ENCODE peak calls at places on chromosomes 11 and 22, in nine cellular contexts. L, W, T, A, C, J, B, R and F are unnamed samples.

GRCh38 chr11:57095896-57096295 is 85.9 kb upstream of the LRRC55 start:
- DNase-seq in L (no peak), W (no peak), T (no peak), A (no peak), C (no peak), J (no peak), B (no peak), R (no peak), F (no peak)

GRCh38 chr11:130217632-130218031 is 58.0 kb downstream of the ST14 start:
- DNase-seq in L (peak; percentile 10), W (peak; percentile 57), T (no peak), A (no peak), C (peak; percentile 21), J (no peak), B (no peak), R (no peak), F (no peak)

GRCh38 chr11:26993965-26994446 is at the start of gene FIBIN:
- DNase-seq in L (peak; percentile 12), W (peak; percentile 72), T (peak; percentile 27), A (peak; percentile 52), C (no peak), J (no peak), B (peak; percentile 33), R (no peak), F (no peak)

GRCh38 chr22:38110863-38111852 is 674 bp upstream of the BAIAP2L2 start:
- DNase-seq in L (no peak), W (no peak), T (no peak), A (no peak), C (peak; percentile 68), J (no peak), B (no peak), R (no peak), F (no peak)

GRCh38 chr11:18987454-18988231 is 48.4 kb upstream of the MRGPRX1 start:
- DNase-seq in L (no peak), W (no peak), T (no peak), A (no peak), C (no peak), J (no peak), B (no peak), R (peak; percentile 91), F (no peak)

GRCh38 chr11:130219148-130219547 is 59.6 kb downstream of the ST14 start:
- DNase-seq in L (peak; percentile 7), W (no peak), T (no peak), A (no peak), C (no peak), J (no peak), B (no peak), R (no peak), F (no peak)

GRCh38 chr11:12316432-12316831 is 60.9 kb upstream of the PARVA start:
- DNase-seq in L (no peak), W (no peak), T (no peak), A (no peak), C (no peak), J (no peak), B (no peak), R (no peak), F (no peak)

GRCh38 chr11:45146072-45147016 is at the start of gene PRDM11:
- DNase-seq in L (peak; percentile 77), W (peak; percentile 86), T (peak; percentile 87), A (peak; percentile 76), C (peak; percentile 73), J (peak; percentile 47), B (peak; percentile 81), R (peak; percentile 78), F (peak; percentile 90)

GRCh38 chr11:63866211-63866610 is 27.3 kb downstream of the MARK2 start:
- DNase-seq in L (peak; percentile 76), W (no peak), T (peak; percentile 69), A (peak; percentile 67), C (peak; percentile 89), J (no peak), B (peak; percentile 68), R (peak; percentile 42), F (no peak)

GRCh38 chr11:34536056-34536455 is 22.5 kb upstream of the ELF5 start:
- DNase-seq in L (no peak), W (no peak), T (no peak), A (no peak), C (no peak), J (no peak), B (no peak), R (peak; percentile 19), F (no peak)

GRCh38 chr11:67053896-67054850 is 2.5 kb upstream of the RHOD start:
- DNase-seq in L (peak; percentile 68), W (no peak), T (peak; percentile 69), A (peak; percentile 58), C (peak; percentile 63), J (peak; percentile 55), B (no peak), R (peak; percentile 72), F (peak; percentile 92)

GRCh38 chr11:2193099-2193886 is 21.7 kb upstream of the TH start:
- DNase-seq in L (no peak), W (no peak), T (no peak), A (no peak), C (peak; percentile 57), J (no peak), B (no peak), R (no peak), F (peak; percentile 87)

GRCh38 chr11:17294033-17294432 is 17.5 kb downstream of the NUCB2 start:
- DNase-seq in L (no peak), W (no peak), T (no peak), A (no peak), C (no peak), J (no peak), B (no peak), R (no peak), F (no peak)

GRCh38 chr11:12932485-12932884 is 76.6 kb upstream of the RASSF10 start:
- DNase-seq in L (no peak), W (no peak), T (no peak), A (no peak), C (no peak), J (no peak), B (no peak), R (no peak), F (no peak)

GRCh38 chr11:104490182-104490581 is 326.2 kb upstream of the PDGFD start:
- DNase-seq in L (peak; percentile 12), W (no peak), T (no peak), A (no peak), C (no peak), J (no peak), B (no peak), R (no peak), F (no peak)

GRCh38 chr11:17371614-17372013 is 16.8 kb downstream of the KCNJ11 start:
- DNase-seq in L (no peak), W (no peak), T (no peak), A (no peak), C (no peak), J (no peak), B (no peak), R (no peak), F (no peak)

GRCh38 chr11:56909563-56909962 is 79.2 kb upstream of the OR5AK2 start:
- DNase-seq in L (no peak), W (no peak), T (no peak), A (no peak), C (no peak), J (no peak), B (no peak), R (no peak), F (no peak)

GRCh38 chr11:27701262-27702105 is 1.2 kb upstream of the BDNF start:
- DNase-seq in L (no peak), W (no peak), T (no peak), A (peak; percentile 18), C (no peak), J (no peak), B (peak; percentile 22), R (peak; percentile 52), F (peak; percentile 38)

GRCh38 chr11:19511066-19511412 is 201.6 kb upstream of the NAV2 start:
- DNase-seq in L (no peak), W (no peak), T (no peak), A (no peak), C (no peak), J (no peak), B (no peak), R (no peak), F (no peak)

GRCh38 chr11:106706355-106706754 is 311.9 kb downstream of the GUCY1A2 start:
- DNase-seq in L (no peak), W (no peak), T (no peak), A (no peak), C (no peak), J (no peak), B (no peak), R (peak; percentile 95), F (peak; percentile 1)

GRCh38 chr22:50318698-50319411 is 8.0 kb downstream of the DENND6B start:
- DNase-seq in L (no peak), W (no peak), T (no peak), A (no peak), C (no peak), J (no peak), B (no peak), R (no peak), F (peak; percentile 17)

GRCh38 chr22:50305658-50306566 is 1.5 kb downstream of the PLXNB2 start:
- DNase-seq in L (peak; percentile 79), W (no peak), T (peak; percentile 89), A (peak; percentile 86), C (peak; percentile 88), J (no peak), B (peak; percentile 84), R (peak; percentile 92), F (peak; percentile 77)

GRCh38 chr22:50683994-50684371 is 11.4 kb downstream of the SHANK3 start:
- DNase-seq in L (no peak), W (peak; percentile 72), T (no peak), A (no peak), C (peak; percentile 13), J (no peak), B (no peak), R (no peak), F (peak; percentile 9)

GRCh38 chr22:17861909-17862308 is 87.6 kb upstream of the BID start:
- DNase-seq in L (no peak), W (no peak), T (no peak), A (no peak), C (no peak), J (no peak), B (no peak), R (no peak), F (no peak)
- H3K4me1 ChIP-seq in L (peaks cover 5% of the 10 kb centered on the region), W (no peaks in the 10 kb centered on the region), T (no peaks in the 10 kb centered on the region), A (no peaks in the 10 kb centered on the region), C (peaks cover 28% of the 10 kb centered on the region), J (peaks cover 7% of the 10 kb centered on the region), B (no peaks in the 10 kb centered on the region), R (no peaks in the 10 kb centered on the region), F (no peaks in the 10 kb centered on the region)

GRCh38 chr11:31805037-31805628 is 6.0 kb downstream of the PAX6 start:
- DNase-seq in L (no peak), W (no peak), T (no peak), A (no peak), C (no peak), J (no peak), B (no peak), R (no peak), F (peak; percentile 43)
- H3K4me1 ChIP-seq in L (peaks cover 30% of the 10 kb centered on the region), W (peaks cover 50% of the 10 kb centered on the region), T (peaks cover 17% of the 10 kb centered on the region), A (no peaks in the 10 kb centered on the region), C (peaks cover 34% of the 10 kb centered on the region), J (peaks cover 37% of the 10 kb centered on the region), B (peaks cover 4% of the 10 kb centered on the region), R (peaks cover 9% of the 10 kb centered on the region), F (no peaks in the 10 kb centered on the region)

GRCh38 chr11:95156133-95156731 is 66.6 kb downstream of the ENDOD1 start:
- DNase-seq in L (no peak), W (no peak), T (no peak), A (no peak), C (no peak), J (no peak), B (no peak), R (no peak), F (no peak)
- H3K4me1 ChIP-seq in L (peaks cover 5% of the 10 kb centered on the region), W (peaks cover 49% of the 10 kb centered on the region), T (peaks cover 3% of the 10 kb centered on the region), A (peaks cover 13% of the 10 kb centered on the region), C (peaks cover 47% of the 10 kb centered on the region), J (peaks cover 1% of the 10 kb centered on the region), B (peaks cover 2% of the 10 kb centered on the region), R (peaks cover 4% of the 10 kb centered on the region), F (no peaks in the 10 kb centered on the region)

GRCh38 chr22:22208657-22209056 is 35.9 kb upstream of the VPREB1 start:
- DNase-seq in L (no peak), W (no peak), T (no peak), A (no peak), C (no peak), J (no peak), B (no peak), R (no peak), F (no peak)
- H3K4me1 ChIP-seq in L (no peaks in the 10 kb centered on the region), W (peaks cover 55% of the 10 kb centered on the region), T (no peaks in the 10 kb centered on the region), A (no peaks in the 10 kb centered on the region), C (no peaks in the 10 kb centered on the region), J (no peaks in the 10 kb centered on the region), B (no peaks in the 10 kb centered on the region), R (peaks cover 18% of the 10 kb centered on the region), F (no peaks in the 10 kb centered on the region)